ENCODE peak calls at places on chromosome 20, in five cellular contexts. J is GM19239, Q is T-cell, S is H4, B is activated B cell treated with CpG ODN at 0.5 μM for 24 hours. C is an unnamed sample.

GRCh38 chr20:60035-60918 is 27.2 kb upstream of the DEFB125 start:
- DNase-seq in J (no peak), Q (no peak), S (no peak), B (no peak), C (peak)

GRCh38 chr20:31903630-31904386 is 33.4 kb downstream of the TTLL9 start:
- DNase-seq in J (no peak), Q (no peak), S (no peak), B (no peak), C (no peak)

GRCh38 chr20:2604506-2604835 is 48.0 kb upstream of the NOP56 start:
- DNase-seq in J (no peak), Q (no peak), S (no peak), B (no peak), C (peak)

GRCh38 chr20:5608448-5609161 is 141.6 kb upstream of the SHLD1 start:
- DNase-seq in J (no peak), Q (no peak), S (peak), B (no peak), C (no peak)

GRCh38 chr20:58209652-58210397 is 18.6 kb downstream of the ANKRD60 start:
- DNase-seq in J (peak), Q (peak), S (peak), B (peak), C (peak)

GRCh38 chr20:46021361-46022359 is 7.4 kb upstream of the SLC12A5 start:
- DNase-seq in J (no peak), Q (peak), S (no peak), B (peak), C (peak)

GRCh38 chr20:61708891-61709290 is 356.8 kb downstream of the TAF4 start:
- DNase-seq in J (no peak), Q (no peak), S (no peak), B (no peak), C (no peak)

GRCh38 chr20:46132705-46133120 is 14.6 kb downstream of the CD40 start:
- DNase-seq in J (peak), Q (peak), S (peak), B (peak), C (peak)

GRCh38 chr20:35305682-35306556 is 13.7 kb upstream of the FAM83C start:
- DNase-seq in J (no peak), Q (no peak), S (peak), B (no peak), C (no peak)